ENCODE peak calls at places on chromosomes 5 and 9, in eight cellular contexts. A, T, M, B, N, J, Y and L are unnamed samples.

GRCh38 chr5:53355930-53356329 is 124.5 kb upstream of the FST start:
- DNase-seq in A (no peak), T (no peak), M (no peak), B (no peak), N (no peak), J (no peak), Y (no peak), L (no peak)

GRCh38 chr5:153629027-153629426 is 138.6 kb downstream of the GRIA1 start:
- DNase-seq in A (peak), T (no peak), M (peak), B (peak), N (peak), J (peak), Y (peak), L (peak)

GRCh38 chr5:154513669-154514084 is 35.6 kb upstream of the HAND1 start:
- DNase-seq in A (peak), T (no peak), M (no peak), B (no peak), N (no peak), J (no peak), Y (peak), L (no peak)

GRCh38 chr5:38555354-38556114 is 912 bp downstream of the LIFR start:
- DNase-seq in A (no peak), T (no peak), M (no peak), B (no peak), N (no peak), J (no peak), Y (no peak), L (no peak)

GRCh38 chr9:128587453-128587852 is 35.1 kb downstream of the SPTAN1 start:
- DNase-seq in A (no peak), T (no peak), M (no peak), B (no peak), N (no peak), J (no peak), Y (no peak), L (no peak)

GRCh38 chr5:103472820-103473219 is 89.8 kb downstream of the NUDT12 start:
- DNase-seq in A (peak), T (no peak), M (no peak), B (no peak), N (no peak), J (peak), Y (peak), L (no peak)

GRCh38 chr9:15191358-15191757 is 115.7 kb downstream of the TTC39B start:
- DNase-seq in A (no peak), T (no peak), M (no peak), B (no peak), N (no peak), J (no peak), Y (no peak), L (no peak)

GRCh38 chr5:43061352-43061751 is 21.2 kb upstream of the ANXA2R start:
- DNase-seq in A (peak), T (no peak), M (no peak), B (no peak), N (no peak), J (no peak), Y (no peak), L (no peak)

GRCh38 chr5:31187591-31187990 is 5.9 kb upstream of the CDH6 start:
- DNase-seq in A (no peak), T (no peak), M (no peak), B (no peak), N (no peak), J (no peak), Y (no peak), L (no peak)

GRCh38 chr5:15003511-15003920 is 131.9 kb upstream of the ANKH start:
- DNase-seq in A (peak), T (no peak), M (peak), B (peak), N (peak), J (peak), Y (peak), L (no peak)

GRCh38 chr5:134133213-134133994 is 18.9 kb downstream of the TCF7 start:
- DNase-seq in A (no peak), T (peak), M (no peak), B (no peak), N (no peak), J (no peak), Y (no peak), L (no peak)

GRCh38 chr5:1762121-1762877 is 37.3 kb downstream of the MRPL36 start:
- DNase-seq in A (no peak), T (peak), M (no peak), B (no peak), N (no peak), J (no peak), Y (no peak), L (no peak)

DNA sequence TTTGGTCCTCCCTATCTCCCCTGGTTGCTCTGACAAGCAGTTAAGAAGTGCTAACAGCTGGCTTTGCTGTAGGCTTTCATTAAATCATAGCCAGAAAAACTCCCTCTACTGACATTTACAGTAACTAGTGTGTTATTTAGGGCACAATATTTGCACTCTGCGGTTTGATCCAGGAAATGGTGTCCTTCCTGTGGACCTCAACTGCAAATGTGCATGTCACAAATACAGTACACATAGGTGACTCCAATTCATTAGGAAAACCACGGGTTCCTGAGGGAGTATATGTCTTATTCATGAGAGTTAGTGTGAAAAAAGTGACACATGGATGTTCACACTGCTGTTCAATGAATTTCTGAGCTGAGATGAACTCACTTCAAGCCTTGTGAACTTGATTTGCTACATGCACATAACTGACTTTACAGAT is 281.6 kb downstream of the EFNA5 start:
- DNase-seq in A (peak), T (no peak), M (no peak), B (peak), N (no peak), J (peak), Y (peak), L (no peak)
- TF ChIP-seq CTCF in A (peak), T (no peak), M (no peak), B (no peak), N (no peak), J (peak), Y (no peak), L (no peak)

GRCh38 chr9:88076286-88077070 is 61.8 kb downstream of the SPATA31C2 start:
- DNase-seq in A (peak), T (peak), M (peak), B (no peak), N (peak), J (peak), Y (peak), L (no peak)
- H3K4me3 ChIP-seq in A (peak), T (peak), M (peak), B (peak), N (peak), J (peak), Y (peak), L (peak)

DNA sequence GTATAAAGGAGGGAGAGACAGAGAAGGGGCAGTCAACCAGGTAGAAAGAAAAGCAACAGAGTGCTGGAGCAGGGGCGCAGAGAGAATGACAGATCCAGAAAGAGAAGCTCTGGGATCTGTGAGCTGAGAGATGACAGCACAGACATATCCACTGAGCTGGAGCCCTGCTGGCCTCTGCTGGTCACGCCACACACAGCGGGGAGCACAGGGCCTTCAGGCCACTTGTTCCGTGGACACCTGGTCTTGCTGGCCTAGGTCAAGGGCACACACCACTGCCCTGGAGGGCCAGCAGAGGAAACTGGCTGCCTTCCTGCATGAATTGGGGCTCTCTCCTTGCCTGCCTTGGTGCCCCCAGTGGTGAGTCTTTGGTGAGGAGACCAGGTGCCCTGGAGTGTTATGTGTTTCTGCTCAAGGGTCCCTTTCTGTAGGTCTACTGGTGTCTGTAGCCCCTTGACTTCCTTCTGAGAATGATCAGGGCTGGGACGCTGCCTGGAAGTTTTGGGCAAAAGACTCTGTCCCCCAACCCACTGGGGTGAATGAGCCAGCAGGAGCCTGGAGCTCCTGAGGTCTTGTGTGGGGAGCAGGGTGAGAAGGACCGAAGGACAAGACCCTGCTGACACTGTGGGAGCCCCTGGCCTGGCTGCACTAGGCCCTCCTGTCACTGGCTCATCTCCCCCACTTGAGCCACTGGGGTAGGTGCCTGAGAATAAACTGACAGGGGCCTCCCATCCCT is 59.2 kb upstream of the ADAMTS2 start:
- DNase-seq in A (peak), T (no peak), M (no peak), B (no peak), N (no peak), J (no peak), Y (peak), L (no peak)
- TF ChIP-seq CTCF in A (peak), T (no peak), M (peak), B (peak), N (no peak), J (no peak), Y (peak), L (peak)

DNA sequence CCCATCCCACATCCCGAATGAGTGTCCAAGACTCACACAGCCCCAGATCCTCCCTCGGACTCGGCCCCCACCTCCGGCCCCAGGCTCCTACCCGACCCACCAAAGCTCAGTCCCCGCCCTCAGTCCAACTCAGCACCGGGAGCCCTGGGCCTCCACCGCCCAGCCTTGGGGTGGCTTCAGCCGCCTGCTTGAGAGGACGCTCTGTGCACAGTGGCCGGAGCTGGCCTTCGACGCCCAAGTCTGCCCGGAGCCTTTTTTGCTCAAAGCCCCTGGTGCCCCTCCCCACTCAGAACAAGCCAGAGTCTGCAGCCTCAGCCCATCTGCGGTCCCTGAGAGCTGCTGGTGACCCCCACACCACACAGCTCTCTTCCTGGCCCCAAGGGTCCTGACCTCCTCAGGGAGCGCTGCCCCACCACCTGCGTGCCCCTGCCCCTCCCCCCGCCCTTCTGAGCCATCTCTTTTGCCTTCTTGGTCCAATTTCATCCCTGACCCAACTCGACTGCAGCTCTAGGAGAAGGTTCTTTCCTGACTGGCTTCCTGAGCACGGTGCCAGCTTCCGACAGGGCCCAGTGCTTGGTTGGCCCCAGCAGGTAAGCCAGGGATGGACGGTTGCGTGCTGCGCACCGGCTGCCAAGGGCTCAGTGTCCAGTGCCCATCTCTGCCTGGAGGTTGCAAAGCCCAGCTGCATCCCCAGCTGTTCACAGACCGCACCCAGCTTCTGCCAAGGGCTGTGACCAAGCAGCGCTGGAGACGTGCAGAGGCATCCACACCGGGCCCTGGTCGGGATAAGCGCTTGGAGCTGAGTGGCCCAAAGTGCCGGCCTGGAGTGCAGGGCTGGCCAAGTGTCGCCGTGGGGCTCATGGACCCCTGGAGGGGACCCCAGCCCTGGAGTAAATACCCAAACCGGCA is 27.7 kb upstream of the NSMF start:
- DNase-seq in A (no peak), T (peak), M (no peak), B (no peak), N (no peak), J (no peak), Y (no peak), L (no peak)
- H3K4me3 ChIP-seq in A (no peak), T (no peak), M (no peak), B (no peak), N (no peak), J (no peak), Y (no peak), L (no peak)